ENCODE peak calls at places on chromosomes 11 and 22, in nine cellular contexts. M, J, P, I, E, C, G, X and U are unnamed samples.

GRCh38 chr11:69699213-69699612 is 4.6 kb downstream of the FGF19 start:
- DNase-seq in M (peak; percentile 11), J (peak; percentile 12), P (no peak), I (no peak), E (no peak), C (no peak), G (no peak), X (no peak), U (no peak)

GRCh38 chr11:2257023-2257700 is 13.2 kb downstream of the ASCL2 start:
- DNase-seq in M (no peak), J (no peak), P (no peak), I (peak; percentile 88), E (no peak), C (no peak), G (no peak), X (no peak), U (peak; percentile 57)

GRCh38 chr11:121687961-121688566 is 235.3 kb upstream of the SORL1-AS1 start:
- DNase-seq in M (no peak), J (peak; percentile 68), P (no peak), I (no peak), E (no peak), C (no peak), G (no peak), X (no peak), U (no peak)

GRCh38 chr11:4134844-4135243 is 40.2 kb downstream of the RRM1 start:
- DNase-seq in M (no peak), J (peak; percentile 81), P (no peak), I (peak; percentile 55), E (no peak), C (no peak), G (peak; percentile 65), X (no peak), U (no peak)

GRCh38 chr11:121385693-121386092 is 66.4 kb upstream of the SORL1 start:
- DNase-seq in M (no peak), J (no peak), P (no peak), I (no peak), E (no peak), C (no peak), G (no peak), X (no peak), U (no peak)

GRCh38 chr11:70825893-70826540 is 426.4 kb downstream of the SHANK2 start:
- DNase-seq in M (no peak), J (no peak), P (no peak), I (no peak), E (no peak), C (no peak), G (no peak), X (no peak), U (no peak)

GRCh38 chr22:23565942-23566715 is 14.0 kb downstream of the IGLL1 start:
- DNase-seq in M (no peak), J (no peak), P (no peak), I (no peak), E (peak; percentile 13), C (no peak), G (no peak), X (no peak), U (no peak)

GRCh38 chr11:1504581-1505290 is 18.2 kb upstream of the MOB2 start:
- DNase-seq in M (no peak), J (no peak), P (no peak), I (no peak), E (no peak), C (no peak), G (no peak), X (no peak), U (no peak)

GRCh38 chr11:280762-281485 is 2.7 kb downstream of the NLRP6 start:
- DNase-seq in M (no peak), J (no peak), P (no peak), I (no peak), E (peak; percentile 25), C (no peak), G (peak; percentile 37), X (peak; percentile 51), U (peak; percentile 56)

GRCh38 chr11:92130432-92130831 is 94.2 kb upstream of the FAT3 start:
- DNase-seq in M (no peak), J (peak; percentile 81), P (no peak), I (peak; percentile 74), E (no peak), C (no peak), G (peak; percentile 23), X (no peak), U (no peak)

GRCh38 chr11:69864930-69865661 is 45.9 kb upstream of the FGF3 start:
- DNase-seq in M (no peak), J (no peak), P (no peak), I (no peak), E (no peak), C (no peak), G (no peak), X (no peak), U (no peak)

GRCh38 chr11:6608726-6609501 is 3.1 kb downstream of the TAF10 start:
- DNase-seq in M (no peak), J (peak; percentile 33), P (no peak), I (no peak), E (no peak), C (no peak), G (no peak), X (peak; percentile 40), U (no peak)

GRCh38 chr11:23923357-23923756 is 573.5 kb upstream of the LUZP2 start:
- DNase-seq in M (no peak), J (no peak), P (no peak), I (no peak), E (no peak), C (no peak), G (no peak), X (no peak), U (no peak)

GRCh38 chr22:38240734-38241252 is 32.0 kb downstream of the TMEM184B start:
- DNase-seq in M (no peak), J (peak; percentile 93), P (peak; percentile 36), I (peak; percentile 91), E (no peak), C (no peak), G (peak; percentile 73), X (no peak), U (no peak)

GRCh38 chr11:33907419-33907818 is 15.5 kb upstream of the LMO2 start:
- DNase-seq in M (no peak), J (no peak), P (no peak), I (no peak), E (no peak), C (no peak), G (no peak), X (no peak), U (no peak)

GRCh38 chr22:24146791-24147353 is 34.4 kb upstream of the SUSD2 start:
- DNase-seq in M (no peak), J (peak; percentile 96), P (no peak), I (no peak), E (no peak), C (peak; percentile 34), G (no peak), X (no peak), U (no peak)

GRCh38 chr11:36077886-36078685 is 134.2 kb downstream of the LDLRAD3 start:
- DNase-seq in M (no peak), J (peak; percentile 34), P (no peak), I (peak; percentile 9), E (no peak), C (no peak), G (no peak), X (no peak), U (no peak)

GRCh38 chr11:125551835-125552342 is 17.4 kb upstream of the EI24 start:
- DNase-seq in M (no peak), J (no peak), P (no peak), I (no peak), E (no peak), C (no peak), G (no peak), X (no peak), U (no peak)

GRCh38 chr11:8288166-8288772 is 24.6 kb upstream of the LMO1 start:
- DNase-seq in M (no peak), J (no peak), P (no peak), I (peak; percentile 66), E (no peak), C (no peak), G (no peak), X (no peak), U (no peak)

GRCh38 chr22:26321469-26321913 is 107.6 kb upstream of the ASPHD2 start:
- DNase-seq in M (peak; percentile 60), J (peak; percentile 97), P (no peak), I (no peak), E (no peak), C (no peak), G (peak; percentile 9), X (no peak), U (no peak)

GRCh38 chr11:2774173-2775082 is 74.6 kb upstream of the KCNQ1OT1 start:
- DNase-seq in M (no peak), J (no peak), P (no peak), I (no peak), E (no peak), C (no peak), G (no peak), X (no peak), U (peak; percentile 20)

GRCh38 chr11:83252266-83252665 is 33.9 kb downstream of the CCDC90B start:
- DNase-seq in M (no peak), J (no peak), P (no peak), I (no peak), E (no peak), C (no peak), G (no peak), X (no peak), U (no peak)

GRCh38 chr22:34414467-34415440 is 494.5 kb upstream of the LARGE1 start:
- DNase-seq in M (peak; percentile 1), J (peak; percentile 22), P (peak; percentile 0), I (peak; percentile 48), E (peak; percentile 42), C (peak; percentile 35), G (peak; percentile 66), X (peak; percentile 69), U (no peak)

GRCh38 chr11:2402106-2402505 is 1.6 kb downstream of the TSSC4 start:
- DNase-seq in M (no peak), J (no peak), P (no peak), I (no peak), E (no peak), C (no peak), G (no peak), X (no peak), U (no peak)

GRCh38 chr11:43497144-43497543 is 138.4 kb downstream of the TTC17 start:
- DNase-seq in M (no peak), J (no peak), P (no peak), I (no peak), E (no peak), C (no peak), G (peak; percentile 9), X (no peak), U (no peak)

GRCh38 chr11:97202613-97203292 is 812.9 kb downstream of the JRKL start:
- DNase-seq in M (no peak), J (no peak), P (no peak), I (no peak), E (no peak), C (no peak), G (no peak), X (no peak), U (no peak)